ENCODE peak calls at places on chromosomes 13 and 19, in five cellular contexts. One of them, this sample, is unnamed.

GRCh38 chr13:35411059-35411744 is 65.3 kb downstream of the MAB21L1 start:
- DNase-seq in stimulated activated CD4-positive, alpha-beta T cell treated with anti-CD3 and anti-CD28 coated beads, Interleukin-2, amount 100 ng/mL, for 48 hours: no peak
- DNase-seq in GM06990: no peak
- DNase-seq in A172: no peak
- DNase-seq in amygdala: no peak
- DNase-seq in this sample: no peak

GRCh38 chr13:61852116-61852515 is 436.5 kb upstream of the PCDH20 start:
- DNase-seq in stimulated activated CD4-positive, alpha-beta T cell treated with anti-CD3 and anti-CD28 coated beads, Interleukin-2, amount 100 ng/mL, for 48 hours: no peak
- DNase-seq in amygdala: no peak
- DNase-seq in GM06990: no peak
- DNase-seq in A172: no peak
- DNase-seq in this sample: no peak

GRCh38 chr13:84896128-84896527 is 903.1 kb downstream of the SLITRK6 start:
- DNase-seq in stimulated activated CD4-positive, alpha-beta T cell treated with anti-CD3 and anti-CD28 coated beads, Interleukin-2, amount 100 ng/mL, for 48 hours: peak
- DNase-seq in amygdala: no peak
- DNase-seq in A172: peak
- DNase-seq in GM06990: no peak
- DNase-seq in this sample: peak

GRCh38 chr19:46537136-46538097 is 41.8 kb upstream of the PNMA8B start:
- DNase-seq in GM06990: no peak
- DNase-seq in A172: peak
- DNase-seq in stimulated activated CD4-positive, alpha-beta T cell treated with anti-CD3 and anti-CD28 coated beads, Interleukin-2, amount 100 ng/mL, for 48 hours: peak
- DNase-seq in amygdala: no peak
- DNase-seq in this sample: no peak

GRCh38 chr19:49614096-49614857 is 23.3 kb downstream of the PRR12 start:
- DNase-seq in GM06990: no peak
- DNase-seq in amygdala: no peak
- DNase-seq in stimulated activated CD4-positive, alpha-beta T cell treated with anti-CD3 and anti-CD28 coated beads, Interleukin-2, amount 100 ng/mL, for 48 hours: no peak
- DNase-seq in A172: peak
- DNase-seq in this sample: no peak

GRCh38 chr13:114286808-114287207 is 5.4 kb downstream of the UPF3A start:
- DNase-seq in stimulated activated CD4-positive, alpha-beta T cell treated with anti-CD3 and anti-CD28 coated beads, Interleukin-2, amount 100 ng/mL, for 48 hours: no peak
- DNase-seq in amygdala: no peak
- DNase-seq in A172: no peak
- DNase-seq in GM06990: no peak
- DNase-seq in this sample: no peak

GRCh38 chr19:51043497-51043896 is 8.7 kb upstream of the KLK12 start:
- DNase-seq in stimulated activated CD4-positive, alpha-beta T cell treated with anti-CD3 and anti-CD28 coated beads, Interleukin-2, amount 100 ng/mL, for 48 hours: no peak
- DNase-seq in GM06990: no peak
- DNase-seq in amygdala: no peak
- DNase-seq in A172: no peak
- DNase-seq in this sample: no peak

GRCh38 chr13:32745509-32745908 is 159.3 kb downstream of the PDS5B start:
- DNase-seq in A172: no peak
- DNase-seq in amygdala: no peak
- DNase-seq in stimulated activated CD4-positive, alpha-beta T cell treated with anti-CD3 and anti-CD28 coated beads, Interleukin-2, amount 100 ng/mL, for 48 hours: no peak
- DNase-seq in GM06990: no peak
- DNase-seq in this sample: no peak

GRCh38 chr13:21435710-21436151 is 23.4 kb downstream of the ZDHHC20 start:
- DNase-seq in GM06990: peak
- DNase-seq in amygdala: no peak
- DNase-seq in A172: peak
- DNase-seq in stimulated activated CD4-positive, alpha-beta T cell treated with anti-CD3 and anti-CD28 coated beads, Interleukin-2, amount 100 ng/mL, for 48 hours: peak
- DNase-seq in this sample: peak

GRCh38 chr19:53388904-53389303 is 6.0 kb upstream of the ZNF765 start:
- DNase-seq in A172: peak
- DNase-seq in stimulated activated CD4-positive, alpha-beta T cell treated with anti-CD3 and anti-CD28 coated beads, Interleukin-2, amount 100 ng/mL, for 48 hours: no peak
- DNase-seq in GM06990: no peak
- DNase-seq in amygdala: no peak
- DNase-seq in this sample: no peak

GRCh38 chr19:45607071-45608029 is 5.3 kb upstream of the GPR4 start:
- DNase-seq in stimulated activated CD4-positive, alpha-beta T cell treated with anti-CD3 and anti-CD28 coated beads, Interleukin-2, amount 100 ng/mL, for 48 hours: peak
- DNase-seq in GM06990: no peak
- DNase-seq in amygdala: no peak
- DNase-seq in A172: peak
- DNase-seq in this sample: peak

GRCh38 chr19:53037101-53038097 is 7.1 kb upstream of the ERVV-2 start:
- DNase-seq in A172: no peak
- DNase-seq in GM06990: no peak
- DNase-seq in amygdala: no peak
- DNase-seq in stimulated activated CD4-positive, alpha-beta T cell treated with anti-CD3 and anti-CD28 coated beads, Interleukin-2, amount 100 ng/mL, for 48 hours: no peak
- DNase-seq in this sample: no peak

GRCh38 chr13:26300140-26300539 is 46.2 kb downstream of the CDK8 start:
- DNase-seq in stimulated activated CD4-positive, alpha-beta T cell treated with anti-CD3 and anti-CD28 coated beads, Interleukin-2, amount 100 ng/mL, for 48 hours: no peak
- DNase-seq in GM06990: no peak
- DNase-seq in amygdala: no peak
- DNase-seq in A172: peak
- DNase-seq in this sample: no peak

GRCh38 chr13:72462726-72463125 is 264.7 kb downstream of the MZT1 start:
- DNase-seq in GM06990: no peak
- DNase-seq in amygdala: no peak
- DNase-seq in stimulated activated CD4-positive, alpha-beta T cell treated with anti-CD3 and anti-CD28 coated beads, Interleukin-2, amount 100 ng/mL, for 48 hours: no peak
- DNase-seq in A172: no peak
- DNase-seq in this sample: no peak

GRCh38 chr13:67841071-67841470 is 610.9 kb upstream of the PCDH9 start:
- DNase-seq in GM06990: no peak
- DNase-seq in amygdala: no peak
- DNase-seq in A172: no peak
- DNase-seq in stimulated activated CD4-positive, alpha-beta T cell treated with anti-CD3 and anti-CD28 coated beads, Interleukin-2, amount 100 ng/mL, for 48 hours: no peak
- DNase-seq in this sample: no peak

GRCh38 chr19:32012206-32012605 is 333.2 kb upstream of the ZNF507 start:
- DNase-seq in amygdala: no peak
- DNase-seq in stimulated activated CD4-positive, alpha-beta T cell treated with anti-CD3 and anti-CD28 coated beads, Interleukin-2, amount 100 ng/mL, for 48 hours: no peak
- DNase-seq in A172: no peak
- DNase-seq in GM06990: no peak
- DNase-seq in this sample: no peak

GRCh38 chr19:2150794-2151338 is 500 bp downstream of the AP3D1 start:
- DNase-seq in stimulated activated CD4-positive, alpha-beta T cell treated with anti-CD3 and anti-CD28 coated beads, Interleukin-2, amount 100 ng/mL, for 48 hours: no peak
- DNase-seq in amygdala: no peak
- DNase-seq in GM06990: peak
- DNase-seq in A172: no peak
- DNase-seq in this sample: no peak

GRCh38 chr13:59269476-59269875 is 894.3 kb downstream of the DIAPH3 start:
- DNase-seq in A172: peak
- DNase-seq in amygdala: no peak
- DNase-seq in stimulated activated CD4-positive, alpha-beta T cell treated with anti-CD3 and anti-CD28 coated beads, Interleukin-2, amount 100 ng/mL, for 48 hours: no peak
- DNase-seq in GM06990: no peak
- DNase-seq in this sample: no peak

GRCh38 chr13:98591721-98592352 is 14.9 kb upstream of the STK24 start:
- DNase-seq in GM06990: no peak
- DNase-seq in amygdala: no peak
- DNase-seq in stimulated activated CD4-positive, alpha-beta T cell treated with anti-CD3 and anti-CD28 coated beads, Interleukin-2, amount 100 ng/mL, for 48 hours: no peak
- DNase-seq in A172: no peak
- DNase-seq in this sample: no peak

GRCh38 chr13:25286308-25286968 is 850 bp downstream of the MTMR6 start:
- DNase-seq in amygdala: no peak
- DNase-seq in A172: peak
- DNase-seq in stimulated activated CD4-positive, alpha-beta T cell treated with anti-CD3 and anti-CD28 coated beads, Interleukin-2, amount 100 ng/mL, for 48 hours: no peak
- DNase-seq in GM06990: peak
- DNase-seq in this sample: no peak

GRCh38 chr13:50990540-50991506 is 81.2 kb downstream of the RNASEH2B start:
- DNase-seq in A172: no peak
- DNase-seq in stimulated activated CD4-positive, alpha-beta T cell treated with anti-CD3 and anti-CD28 coated beads, Interleukin-2, amount 100 ng/mL, for 48 hours: no peak
- DNase-seq in GM06990: no peak
- DNase-seq in amygdala: peak
- DNase-seq in this sample: no peak

GRCh38 chr13:93411281-93411680 is 184.7 kb downstream of the GPC6 start:
- DNase-seq in A172: no peak
- DNase-seq in GM06990: no peak
- DNase-seq in stimulated activated CD4-positive, alpha-beta T cell treated with anti-CD3 and anti-CD28 coated beads, Interleukin-2, amount 100 ng/mL, for 48 hours: no peak
- DNase-seq in amygdala: no peak
- DNase-seq in this sample: no peak

GRCh38 chr13:97125810-97126738 is 96.1 kb upstream of the MBNL2 start:
- DNase-seq in stimulated activated CD4-positive, alpha-beta T cell treated with anti-CD3 and anti-CD28 coated beads, Interleukin-2, amount 100 ng/mL, for 48 hours: no peak
- DNase-seq in GM06990: peak
- DNase-seq in A172: peak
- DNase-seq in amygdala: no peak
- DNase-seq in this sample: peak

GRCh38 chr13:46571189-46571901 is 18.4 kb downstream of the LRCH1 start:
- DNase-seq in amygdala: no peak
- DNase-seq in stimulated activated CD4-positive, alpha-beta T cell treated with anti-CD3 and anti-CD28 coated beads, Interleukin-2, amount 100 ng/mL, for 48 hours: no peak
- DNase-seq in GM06990: no peak
- DNase-seq in A172: no peak
- DNase-seq in this sample: no peak

GRCh38 chr19:7748756-7749155 is 1.4 kb upstream of the CD209 start:
- DNase-seq in amygdala: no peak
- DNase-seq in GM06990: no peak
- DNase-seq in stimulated activated CD4-positive, alpha-beta T cell treated with anti-CD3 and anti-CD28 coated beads, Interleukin-2, amount 100 ng/mL, for 48 hours: no peak
- DNase-seq in A172: peak
- DNase-seq in this sample: no peak

GRCh38 chr19:5954293-5954692 is 23.6 kb downstream of the RANBP3 start:
- DNase-seq in stimulated activated CD4-positive, alpha-beta T cell treated with anti-CD3 and anti-CD28 coated beads, Interleukin-2, amount 100 ng/mL, for 48 hours: no peak
- DNase-seq in A172: no peak
- DNase-seq in amygdala: no peak
- DNase-seq in GM06990: no peak
- DNase-seq in this sample: no peak